ENCODE peak calls at places on chromosomes 2 and 18, in seven cellular contexts. U is GDM1; F is NCI-H2171 treated with DMSO at 0.1 percent for 48 hours; B is AG08396; Z is KBM-7; I is CD8-positive, alpha-beta memory T cell; M is Daoy. C is an unnamed sample.

GRCh38 chr18:80159713-80160636 is 50.9 kb downstream of the ADNP2 start:
- DNase-seq in U (no peak), F (no peak), B (no peak), Z (no peak), I (peak), M (no peak), C (peak)

GRCh38 chr2:31382452-31383120 is 32.0 kb downstream of the XDH start:
- DNase-seq in U (no peak), F (no peak), B (no peak), Z (no peak), I (no peak), M (peak), C (no peak)

GRCh38 chr2:98436734-98437133 is 7.9 kb upstream of the INPP4A start:
- DNase-seq in U (no peak), F (no peak), B (no peak), Z (no peak), I (no peak), M (no peak), C (no peak)

GRCh38 chr18:25503567-25504081 is 151.7 kb upstream of the ZNF521 start:
- DNase-seq in U (no peak), F (peak), B (peak), Z (peak), I (no peak), M (peak), C (peak)

GRCh38 chr2:212728717-212729116 is 190.1 kb upstream of the ERBB4 start:
- DNase-seq in U (no peak), F (no peak), B (no peak), Z (no peak), I (no peak), M (no peak), C (no peak)

GRCh38 chr2:220736778-220737177 is 835.3 kb downstream of the EPHA4 start:
- DNase-seq in U (no peak), F (no peak), B (no peak), Z (no peak), I (no peak), M (no peak), C (no peak)

GRCh38 chr18:77170850-77171410 is 38.3 kb upstream of the MBP start:
- DNase-seq in U (no peak), F (no peak), B (no peak), Z (no peak), I (no peak), M (no peak), C (no peak)

GRCh38 chr2:240926516-240927389 is 20.6 kb downstream of the CROCC2 start:
- DNase-seq in U (no peak), F (no peak), B (peak), Z (no peak), I (no peak), M (no peak), C (peak)

GRCh38 chr2:54459037-54459441 is 2.9 kb downstream of the SPTBN1 start:
- DNase-seq in U (no peak), F (no peak), B (peak), Z (peak), I (no peak), M (peak), C (no peak)

GRCh38 chr2:143936758-143937562 is 583.0 kb downstream of the ZEB2 start:
- DNase-seq in U (no peak), F (peak), B (peak), Z (peak), I (no peak), M (peak), C (peak)

GRCh38 chr18:5879479-5879882 is 15.8 kb downstream of the TMEM200C start:
- DNase-seq in U (no peak), F (peak), B (no peak), Z (peak), I (no peak), M (peak), C (peak)

GRCh38 chr2:102101097-102101843 is 41.3 kb upstream of the IL1R1 start:
- DNase-seq in U (no peak), F (no peak), B (no peak), Z (no peak), I (no peak), M (no peak), C (no peak)

GRCh38 chr2:187708272-187708671 is 154.0 kb upstream of the TFPI start:
- DNase-seq in U (no peak), F (no peak), B (no peak), Z (no peak), I (no peak), M (no peak), C (no peak)

GRCh38 chr18:62999392-62999791 is 284.1 kb downstream of the PHLPP1 start:
- DNase-seq in U (no peak), F (no peak), B (peak), Z (no peak), I (no peak), M (peak), C (no peak)

GRCh38 chr2:99988567-99988966 is 153.8 kb downstream of the AFF3 start:
- DNase-seq in U (no peak), F (peak), B (no peak), Z (no peak), I (no peak), M (no peak), C (peak)

GRCh38 chr2:187360286-187360685 is 87.8 kb downstream of the CALCRL start:
- DNase-seq in U (no peak), F (no peak), B (no peak), Z (no peak), I (no peak), M (no peak), C (no peak)

C was measured in cardiac muscle cell.